ENCODE peak calls at places on chromosomes 1 and 21, in seven cellular contexts. V is GM12865; B is HEK293T; C is Calu3; W is activated gamma-delta T cell treated with Interleukin-2 at 50 U/mL for 16 hours; H is stimulated activated naive B cell treated with anti-CD40 and anti-IgM and Interleukin-4, amounts not matched to agents 10 μg/mL and 1 μg/mL and 100 μg/mL, for 72 hours; X is Daoy. T is an unnamed sample.

GRCh38 chr1:200336111-200336845 is 73.6 kb downstream of the ZNF281 start:
- DNase-seq in V (no peak), B (no peak), C (no peak), W (no peak), H (no peak), X (peak), T (no peak)

GRCh38 chr1:30508651-30509050 is 214.7 kb downstream of the MATN1 start:
- DNase-seq in V (no peak), B (peak), C (no peak), W (no peak), H (no peak), X (no peak), T (no peak)

GRCh38 chr1:218547901-218548730 is 203.0 kb downstream of the TGFB2 start:
- DNase-seq in V (no peak), B (no peak), C (peak), W (no peak), H (no peak), X (no peak), T (no peak)

GRCh38 chr21:34223376-34223775 is 140.4 kb upstream of the KCNE2 start:
- DNase-seq in V (no peak), B (no peak), C (no peak), W (no peak), H (no peak), X (no peak), T (no peak)

GRCh38 chr1:162560303-162561036 is 1.1 kb upstream of the UAP1 start:
- DNase-seq in V (no peak), B (no peak), C (no peak), W (no peak), H (no peak), X (no peak), T (no peak)

GRCh38 chr1:205199931-205200299 is 11.6 kb downstream of the DSTYK start:
- DNase-seq in V (no peak), B (no peak), C (no peak), W (no peak), H (no peak), X (no peak), T (no peak)

GRCh38 chr1:32208891-32209309 is at the start of gene DCDC2B:
- DNase-seq in V (no peak), B (no peak), C (peak), W (no peak), H (no peak), X (peak), T (no peak)

GRCh38 chr1:185850366-185850765 is 116.2 kb downstream of the HMCN1 start:
- DNase-seq in V (no peak), B (no peak), C (no peak), W (no peak), H (no peak), X (peak), T (no peak)

GRCh38 chr1:15246960-15247614 is at the start of gene FHAD1:
- DNase-seq in V (peak), B (peak), C (peak), W (peak), H (peak), X (peak), T (peak)

GRCh38 chr1:178632619-178633018 is 92.4 kb upstream of the RALGPS2 start:
- DNase-seq in V (no peak), B (no peak), C (no peak), W (no peak), H (no peak), X (peak), T (no peak)

GRCh38 chr1:173393655-173393993 is 83.5 kb upstream of the PRDX6 start:
- DNase-seq in V (no peak), B (no peak), C (no peak), W (no peak), H (no peak), X (no peak), T (no peak)

T was measured in effector CD8-positive, alpha-beta T cell.